ENCODE peak calls at places on chromosomes 11 and 22, in four cellular contexts. U, X, G and M are unnamed samples.

GRCh38 chr11:85946221-85946620 is 91.0 kb downstream of the CCDC83 start:
- DNase-seq in U (no peak), X (no peak), G (peak; percentile 59), M (no peak)

GRCh38 chr22:39236321-39237275 is 8.2 kb downstream of the PDGFB start:
- DNase-seq in U (no peak), X (no peak), G (no peak), M (peak; percentile 62)

GRCh38 chr11:92473736-92474135 is 249.1 kb downstream of the FAT3 start:
- DNase-seq in U (no peak), X (no peak), G (peak; percentile 36), M (no peak)

GRCh38 chr22:36951746-36952145 is 38.3 kb downstream of the CSF2RB start:
- DNase-seq in U (no peak), X (no peak), G (no peak), M (no peak)

GRCh38 chr11:19244084-19244483 is 3.3 kb upstream of the E2F8 start:
- DNase-seq in U (no peak), X (no peak), G (peak; percentile 54), M (no peak)

GRCh38 chr11:14645247-14645912 is 1.8 kb downstream of the PDE3B start:
- DNase-seq in U (no peak), X (no peak), G (peak; percentile 66), M (peak; percentile 56)

GRCh38 chr22:45709004-45709739 is 37.5 kb downstream of the ATXN10 start:
- DNase-seq in U (no peak), X (peak; percentile 72), G (peak; percentile 92), M (no peak)

GRCh38 chr11:4027746-4028145 is 66.9 kb upstream of the RRM1 start:
- DNase-seq in U (no peak), X (no peak), G (no peak), M (no peak)

GRCh38 chr11:74691755-74692154 is 39.5 kb downstream of the CHRDL2 start:
- DNase-seq in U (no peak), X (no peak), G (no peak), M (no peak)

GRCh38 chr11:27209562-27210005 is 153.4 kb downstream of the CCDC34 start:
- DNase-seq in U (no peak), X (peak; percentile 95), G (peak; percentile 95), M (no peak)

GRCh38 chr22:19448076-19448607 is 631 bp upstream of the C22orf39 start:
- DNase-seq in U (no peak), X (no peak), G (peak; percentile 88), M (no peak)

GRCh38 chr11:41206388-41206787 is 253.1 kb downstream of the LRRC4C start:
- DNase-seq in U (no peak), X (no peak), G (no peak), M (no peak)

GRCh38 chr11:114377612-114378267 is 22.6 kb downstream of the C11orf71 start:
- DNase-seq in U (no peak), X (peak; percentile 76), G (peak; percentile 94), M (no peak)

GRCh38 chr11:2466869-2467694 is 22.3 kb downstream of the KCNQ1 start:
- DNase-seq in U (no peak), X (peak; percentile 44), G (no peak), M (peak; percentile 72)

GRCh38 chr11:26783997-26784396 is 62.1 kb upstream of the SLC5A12 start:
- DNase-seq in U (no peak), X (no peak), G (no peak), M (no peak)

GRCh38 chr11:85182437-85183109 is 444.6 kb downstream of the DLG2 start:
- DNase-seq in U (no peak), X (no peak), G (peak; percentile 57), M (no peak)

GRCh38 chr11:26823963-26824362 is 102.1 kb upstream of the SLC5A12 start:
- DNase-seq in U (no peak), X (no peak), G (no peak), M (no peak)

GRCh38 chr22:29216873-29217666 is 11.4 kb downstream of the EMID1 start:
- DNase-seq in U (no peak), X (no peak), G (peak; percentile 47), M (no peak)

GRCh38 chr11:114183041-114183511 is 113.1 kb upstream of the NNMT start:
- DNase-seq in U (no peak), X (no peak), G (no peak), M (peak; percentile 66)

GRCh38 chr22:31329029-31329428 is 17.1 kb downstream of the PATZ1 start:
- DNase-seq in U (no peak), X (no peak), G (no peak), M (no peak)
- H3K36me3 ChIP-seq in U (no peaks in the 10 kb centered on the region), X (peaks cover 69% of the 10 kb centered on the region), G (peaks cover 6% of the 10 kb centered on the region), M (peaks cover 71% of the 10 kb centered on the region)

DNA sequence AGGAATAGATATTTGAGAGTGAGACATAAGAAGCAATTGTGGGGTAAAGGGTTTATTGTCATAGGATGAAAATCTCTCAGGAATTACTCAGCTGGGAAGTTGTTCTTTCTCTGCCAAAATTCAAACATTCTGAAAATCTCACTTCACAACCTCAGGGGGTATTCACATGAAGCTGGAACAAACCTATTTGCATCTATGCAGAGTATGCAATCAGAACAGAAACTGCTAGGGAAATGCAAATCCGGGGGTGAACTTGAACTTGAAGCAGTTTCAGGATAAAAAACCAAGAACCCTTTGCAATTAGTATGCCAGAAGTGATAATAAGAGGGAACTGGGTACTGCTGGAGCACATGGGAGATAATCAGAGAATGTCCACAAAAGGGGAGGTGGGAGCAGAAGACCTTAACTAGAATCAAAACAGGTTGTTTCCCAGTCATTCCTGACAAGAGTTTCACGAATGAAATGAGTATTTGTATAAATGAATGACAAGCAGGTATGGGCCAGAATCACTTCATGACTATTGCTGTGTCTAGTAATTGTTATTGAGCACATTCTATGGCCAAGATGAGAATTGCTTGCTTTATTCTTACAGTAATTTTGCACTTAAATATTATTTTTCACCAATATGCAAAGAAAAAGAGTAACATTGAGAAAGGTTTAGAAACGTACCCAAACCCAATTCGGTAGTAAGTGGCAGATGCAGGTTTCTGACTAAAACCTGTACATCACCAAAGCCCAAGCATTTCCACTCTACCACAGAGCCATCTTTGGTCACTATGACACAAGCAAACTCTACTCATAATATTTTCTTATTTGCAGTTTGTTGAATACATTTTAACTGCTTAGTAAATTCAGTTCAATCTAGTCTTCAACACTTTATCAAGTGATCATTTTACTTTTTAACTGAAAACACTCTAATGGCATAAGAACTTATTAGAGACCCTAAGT is 61.8 kb upstream of the UBASH3B start:
- DNase-seq in U (no peak), X (no peak), G (peak; percentile 26), M (no peak)
- H3K4me3 ChIP-seq in U (no peak overlapping the region), X (no peak overlapping the region), G (no peak overlapping the region), M (no peak overlapping the region)

GRCh38 chr22:48088226-48088625 is 1325.8 kb downstream of the TBC1D22A start:
- DNase-seq in U (no peak), X (no peak), G (no peak), M (no peak)

GRCh38 chr22:48084749-48085090 is 1322.3 kb downstream of the TBC1D22A start:
- DNase-seq in U (no peak), X (no peak), G (no peak), M (no peak)

GRCh38 chr22:48083502-48083901 is 1321.1 kb downstream of the TBC1D22A start:
- DNase-seq in U (no peak), X (no peak), G (no peak), M (no peak)

GRCh38 chr22:48084041-48084748 is 1321.7 kb downstream of the TBC1D22A start:
- DNase-seq in U (no peak), X (no peak), G (no peak), M (no peak)

GRCh38 chr22:48086246-48086645 is 1323.8 kb downstream of the TBC1D22A start:
- DNase-seq in U (no peak), X (no peak), G (no peak), M (no peak)
- H3K4me1 ChIP-seq in U (peaks cover 9% of the 10 kb centered on the region), X (peaks cover 3% of the 10 kb centered on the region), G (peaks cover 4% of the 10 kb centered on the region), M (peaks cover 7% of the 10 kb centered on the region)

DNA sequence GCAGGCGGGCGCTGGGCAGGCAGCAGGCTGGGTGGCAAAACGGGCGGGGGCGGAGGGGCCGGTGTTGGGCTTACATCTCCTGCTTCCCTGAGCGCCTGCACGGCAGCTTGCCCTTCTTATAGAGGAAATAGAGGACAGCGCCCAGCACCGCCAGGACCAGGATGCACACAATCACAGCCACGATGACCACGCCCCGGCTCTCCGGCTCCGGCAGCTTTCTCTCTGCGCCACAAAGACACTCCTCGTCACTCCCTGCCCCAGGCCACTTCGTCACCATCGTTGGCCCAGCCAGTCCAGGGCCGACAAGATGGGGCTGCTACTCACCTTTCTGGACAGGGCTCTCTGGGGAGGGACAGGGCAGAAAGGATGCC is 6.3 kb downstream of the MCAM start:
- DNase-seq in U (no peak), X (no peak), G (no peak), M (no peak)
- H3K36me3 ChIP-seq in U (no peaks in the 10 kb centered on the region), X (peaks cover 10% of the 10 kb centered on the region), G (no peaks in the 10 kb centered on the region), M (no peaks in the 10 kb centered on the region)

GRCh38 chr22:35882226-35883027 is 146.2 kb downstream of the RBFOX2 start:
- DNase-seq in U (no peak), X (no peak), G (peak; percentile 42), M (no peak)
- H3K4me3 ChIP-seq in U (no peak overlapping the region), X (no peak overlapping the region), G (no peak overlapping the region), M (no peak overlapping the region)

DNA sequence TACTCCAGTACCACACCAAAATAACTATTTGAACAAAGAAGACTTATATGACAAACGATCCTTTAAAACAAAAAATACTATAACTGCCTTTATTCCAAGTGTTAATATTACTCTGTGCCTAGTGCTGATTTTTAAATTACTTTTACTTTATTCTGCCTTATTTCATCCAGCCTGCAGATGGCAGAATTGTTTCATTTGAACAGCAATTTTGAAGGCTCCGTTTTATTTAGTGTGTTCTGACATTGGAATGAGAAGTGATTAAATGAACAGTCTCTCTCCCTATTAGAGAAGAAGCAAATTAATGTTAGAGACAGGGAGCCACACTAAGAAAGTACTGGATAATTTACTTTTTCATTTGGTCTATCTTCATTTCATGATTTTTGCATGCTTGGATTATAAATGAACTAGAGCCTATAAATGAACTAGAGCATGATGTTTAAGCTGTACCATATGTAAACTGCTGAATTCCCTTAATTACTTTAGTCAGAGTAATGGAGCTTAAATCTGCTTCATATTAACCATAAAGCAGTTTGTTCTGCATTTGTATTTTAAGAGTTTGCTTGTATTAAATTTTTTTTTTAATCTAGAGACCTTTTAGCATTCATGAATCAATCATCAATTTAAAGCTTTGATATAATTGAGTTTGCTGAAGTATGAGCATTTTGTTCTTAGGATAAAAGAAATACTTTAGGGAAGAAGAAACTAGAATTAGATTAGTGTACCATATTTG is 9.8 kb downstream of the PDHX start:
- DNase-seq in U (no peak), X (no peak), G (peak; percentile 80), M (no peak)
- H3K4me1 ChIP-seq in U (no peaks in the 10 kb centered on the region), X (peaks cover 49% of the 10 kb centered on the region), G (peaks cover 50% of the 10 kb centered on the region), M (no peaks in the 10 kb centered on the region)

GRCh38 chr22:27918351-27919221 is 470 bp downstream of the PITPNB start:
- DNase-seq in U (peak; percentile 66), X (peak; percentile 74), G (peak; percentile 71), M (peak; percentile 32)

GRCh38 chr22:27911329-27911728 is 7.7 kb downstream of the PITPNB start:
- DNase-seq in U (no peak), X (no peak), G (no peak), M (no peak)

GRCh38 chr22:27913162-27913741 is 5.8 kb downstream of the PITPNB start:
- DNase-seq in U (no peak), X (no peak), G (no peak), M (no peak)
- H3K36me3 ChIP-seq in U (no peaks in the 10 kb centered on the region), X (peaks cover 49% of the 10 kb centered on the region), G (peaks cover 32% of the 10 kb centered on the region), M (peaks cover 9% of the 10 kb centered on the region)